ENCODE peak calls at places on chromosomes 13 and 19, in seven cellular contexts. W is Panc1, R is Peyer's patch, P is stromal cell of bone marrow, C is colonic mucosa, H is ovary, Z is thyroid gland. V is an unnamed sample.

GRCh38 chr13:78786399-78786879 is 127.5 kb upstream of the OBI1 start:
- DNase-seq in C (no peak), W (no peak), Z (no peak), R (no peak), P (no peak), H (no peak), V (peak)

GRCh38 chr13:100436099-100436498 is 152.5 kb downstream of the GGACT start:
- DNase-seq in R (no peak), H (no peak), P (no peak), W (no peak), C (peak), Z (no peak), V (no peak)

GRCh38 chr13:44555207-44555606 is 20.9 kb downstream of the TSC22D1 start:
- DNase-seq in Z (no peak), H (no peak), R (no peak), W (no peak), P (no peak), C (no peak), V (no peak)

GRCh38 chr19:34261335-34262109 is 7.2 kb downstream of the GARRE1 start:
- DNase-seq in P (no peak), W (no peak), C (no peak), R (peak), H (no peak), Z (no peak), V (no peak)

GRCh38 chr13:101416181-101417042 is at the start of gene NALCN:
- DNase-seq in R (no peak), P (no peak), H (no peak), C (no peak), Z (peak), W (no peak), V (peak)

GRCh38 chr19:38093587-38093986 is 130.4 kb downstream of the DPF1 start:
- DNase-seq in Z (peak), W (no peak), P (no peak), R (no peak), H (no peak), C (no peak), V (no peak)

GRCh38 chr19:32870981-32871451 is 1.4 kb upstream of the SLC7A9 start:
- DNase-seq in Z (no peak), H (no peak), R (no peak), W (no peak), C (no peak), P (no peak), V (no peak)

GRCh38 chr19:38478273-38478971 is 44.9 kb downstream of the RYR1 start:
- DNase-seq in W (no peak), H (no peak), C (no peak), R (no peak), Z (no peak), P (no peak), V (no peak)

GRCh38 chr19:36573948-36574726 is 1.0 kb upstream of the ZNF529 start:
- DNase-seq in W (no peak), Z (peak), C (no peak), P (peak), R (no peak), H (no peak), V (no peak)

GRCh38 chr19:18833849-18834643 is 2.3 kb downstream of the UPF1 start:
- DNase-seq in C (peak), P (no peak), H (no peak), W (no peak), Z (no peak), R (no peak), V (peak)

GRCh38 chr19:8390617-8390981 is 439 bp downstream of the RAB11B start:
- DNase-seq in C (peak), Z (peak), H (peak), R (peak), W (no peak), P (peak), V (peak)

GRCh38 chr13:29861694-29862110 is 11.3 kb upstream of the UBL3 start:
- DNase-seq in R (no peak), W (no peak), P (peak), C (no peak), Z (no peak), H (no peak), V (no peak)

GRCh38 chr13:26051231-26052135 is at the start of gene SHISA2:
- DNase-seq in H (no peak), C (peak), P (no peak), R (peak), W (no peak), Z (peak), V (peak)

GRCh38 chr13:66665991-66666390 is 564.1 kb downstream of the PCDH9 start:
- DNase-seq in C (no peak), Z (peak), R (no peak), H (no peak), P (peak), W (no peak), V (peak)